ENCODE peak calls at places on chromosomes 7 and 10, in six cellular contexts. M is body of pancreas; E is CD8-positive, alpha-beta T cell; U is heart left ventricle; B is neural progenitor cell; S is fibroblast of lung. P is an unnamed sample.

GRCh38 chr10:13594641-13595040 is 7.9 kb downstream of the PRPF18 start:
- DNase-seq in M (no peak), E (no peak), U (no peak), B (no peak), S (no peak), P (no peak)

GRCh38 chr10:72487116-72487515 is 132.4 kb upstream of the DNAJB12 start:
- DNase-seq in M (no peak), E (no peak), U (no peak), B (no peak), S (no peak), P (no peak)

GRCh38 chr7:40369641-40370277 is 235.0 kb downstream of the SUGCT start:
- DNase-seq in M (no peak), E (no peak), U (no peak), B (no peak), S (no peak), P (no peak)

GRCh38 chr7:142556745-142557144 is 192.5 kb upstream of the PRSS1 start:
- DNase-seq in M (peak; percentile 78), E (no peak), U (peak; percentile 38), B (no peak), S (peak; percentile 94), P (peak; percentile 97)

GRCh38 chr7:131945313-131945831 is 388.9 kb upstream of the PODXL start:
- DNase-seq in M (peak; percentile 29), E (no peak), U (peak; percentile 33), B (peak; percentile 92), S (peak; percentile 23), P (no peak)

GRCh38 chr10:126315471-126316177 is 72.7 kb downstream of the ADAM12 start:
- DNase-seq in M (no peak), E (no peak), U (no peak), B (no peak), S (peak; percentile 78), P (peak; percentile 43)

GRCh38 chr7:30656611-30657010 is 25.6 kb downstream of the CRHR2 start:
- DNase-seq in M (no peak), E (no peak), U (no peak), B (no peak), S (no peak), P (no peak)

GRCh38 chr10:4303045-4303444 is 518.0 kb upstream of the KLF6 start:
- DNase-seq in M (no peak), E (no peak), U (no peak), B (no peak), S (peak; percentile 32), P (no peak)

GRCh38 chr10:76874151-76874550 is 763.5 kb downstream of the KCNMA1 start:
- DNase-seq in M (peak; percentile 31), E (no peak), U (peak; percentile 64), B (no peak), S (peak; percentile 51), P (no peak)

GRCh38 chr7:74583630-74584029 is 73.9 kb upstream of the GTF2I start:
- DNase-seq in M (no peak), E (no peak), U (no peak), B (no peak), S (no peak), P (no peak)

GRCh38 chr10:110416776-110417732 is 80.7 kb upstream of the DUSP5 start:
- DNase-seq in M (no peak), E (no peak), U (no peak), B (no peak), S (no peak), P (no peak)

GRCh38 chr7:39651262-39651661 is 27.9 kb downstream of the RALA start:
- DNase-seq in M (no peak), E (no peak), U (no peak), B (no peak), S (peak; percentile 82), P (no peak)

GRCh38 chr10:91251430-91252056 is 31.1 kb downstream of the PCGF5 start:
- DNase-seq in M (peak; percentile 63), E (peak; percentile 18), U (peak; percentile 28), B (peak; percentile 60), S (peak; percentile 70), P (peak; percentile 1)

GRCh38 chr7:50978633-50979215 is 196.0 kb upstream of the GRB10 start:
- DNase-seq in M (no peak), E (no peak), U (no peak), B (peak; percentile 13), S (no peak), P (no peak)

GRCh38 chr10:132707121-132707775 is 78.7 kb downstream of the NKX6-2 start:
- DNase-seq in M (no peak), E (no peak), U (peak; percentile 4), B (no peak), S (no peak), P (no peak)

GRCh38 chr10:77421576-77421975 is 216.0 kb downstream of the KCNMA1 start:
- DNase-seq in M (no peak), E (no peak), U (no peak), B (no peak), S (no peak), P (no peak)

GRCh38 chr10:79322616-79323566 is 24.4 kb upstream of the PPIF start:
- DNase-seq in M (peak; percentile 78), E (peak; percentile 60), U (peak; percentile 51), B (no peak), S (peak; percentile 89), P (no peak)

GRCh38 chr10:102242118-102242485 is 790 bp upstream of the PITX3 start:
- DNase-seq in M (no peak), E (no peak), U (no peak), B (no peak), S (no peak), P (no peak)

GRCh38 chr7:116153050-116153449 is 57.3 kb upstream of the TES start:
- DNase-seq in M (no peak), E (no peak), U (no peak), B (no peak), S (no peak), P (no peak)

GRCh38 chr10:80196270-80196949 is 8.9 kb downstream of the ANXA11 start:
- DNase-seq in M (peak; percentile 97), E (peak; percentile 31), U (peak; percentile 81), B (no peak), S (no peak), P (no peak)

GRCh38 chr10:86953747-86954680 is 3.4 kb downstream of the MMRN2 start:
- DNase-seq in M (no peak), E (no peak), U (peak; percentile 86), B (peak; percentile 76), S (peak; percentile 76), P (no peak)

GRCh38 chr7:35613150-35613549 is 81.8 kb downstream of the HERPUD2 start:
- DNase-seq in M (no peak), E (no peak), U (no peak), B (no peak), S (no peak), P (no peak)

GRCh38 chr10:24778298-24778697 is 54.6 kb upstream of the ARHGAP21 start:
- DNase-seq in M (no peak), E (no peak), U (no peak), B (no peak), S (no peak), P (no peak)

GRCh38 chr10:22365233-22365632 is 19.9 kb downstream of the SPAG6 start:
- DNase-seq in M (no peak), E (no peak), U (no peak), B (no peak), S (no peak), P (no peak)

GRCh38 chr7:3264693-3265339 is 36.2 kb upstream of the SDK1 start:
- DNase-seq in M (no peak), E (no peak), U (no peak), B (peak; percentile 24), S (no peak), P (no peak)

DNA sequence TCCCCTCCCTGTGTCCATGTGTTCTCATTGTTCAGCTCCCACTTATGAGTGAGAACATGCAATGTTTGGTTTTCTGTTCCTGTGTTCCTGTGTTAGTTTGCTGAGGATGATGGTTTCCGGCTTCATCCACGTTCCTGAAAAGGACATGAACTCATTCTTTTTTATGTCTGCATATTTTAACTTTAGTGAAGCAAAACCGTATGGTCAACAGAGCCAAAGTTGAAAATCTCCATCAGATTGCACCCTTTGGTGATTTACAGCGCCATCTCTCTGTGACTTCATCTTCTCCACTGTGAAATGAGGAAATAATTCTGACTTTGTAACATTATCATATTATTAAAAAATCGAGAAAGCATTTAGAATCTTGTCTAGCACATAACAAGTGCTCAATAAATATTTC is 132.3 kb upstream of the PLXDC2 start:
- DNase-seq in M (no peak), E (no peak), U (no peak), B (no peak), S (peak; percentile 47), P (peak; percentile 2)
- TF ChIP-seq CTCF in M (no peak), E (no peak), U (no peak), B (peak; percentile 18), S (peak; percentile 34), P (peak; percentile 11)

GRCh38 chr10:6110136-6110535 is 21.3 kb downstream of the RBM17 start:
- DNase-seq in M (no peak), E (no peak), U (no peak), B (no peak), S (no peak), P (no peak)

GRCh38 chr10:6108631-6109443 is 20.0 kb downstream of the RBM17 start:
- DNase-seq in M (peak; percentile 21), E (no peak), U (no peak), B (peak; percentile 69), S (peak; percentile 68), P (no peak)

GRCh38 chr10:6112893-6113292 is 24.1 kb downstream of the RBM17 start:
- DNase-seq in M (no peak), E (no peak), U (no peak), B (no peak), S (no peak), P (no peak)

GRCh38 chr10:6108072-6108471 is 19.2 kb downstream of the RBM17 start:
- DNase-seq in M (no peak), E (no peak), U (no peak), B (no peak), S (no peak), P (no peak)

GRCh38 chr10:6109444-6109775 is 20.6 kb downstream of the RBM17 start:
- DNase-seq in M (no peak), E (no peak), U (no peak), B (no peak), S (no peak), P (no peak)
- H3K36me3 ChIP-seq in M (no peaks in the 10 kb centered on the region), E (peaks cover 60% of the 10 kb centered on the region), U (peaks cover 80% of the 10 kb centered on the region), B (peaks cover 41% of the 10 kb centered on the region), S (peaks cover 2% of the 10 kb centered on the region), P (peaks cover 15% of the 10 kb centered on the region)

GRCh38 chr10:88865281-88865876 is 13.7 kb upstream of the ANKRD22 start:
- DNase-seq in M (no peak), E (no peak), U (no peak), B (no peak), S (peak; percentile 54), P (no peak)
- TF ChIP-seq CTCF in M (peak; percentile 34), E (no peak), U (no peak), B (peak; percentile 3), S (peak; percentile 28), P (peak; percentile 15)

GRCh38 chr7:140025814-140026433 is 36.8 kb downstream of the PARP12 start:
- DNase-seq in M (no peak), E (no peak), U (no peak), B (no peak), S (no peak), P (no peak)

GRCh38 chr7:140029072-140029471 is 33.7 kb downstream of the PARP12 start:
- DNase-seq in M (no peak), E (no peak), U (no peak), B (no peak), S (no peak), P (no peak)

GRCh38 chr7:140026935-140027334 is 35.8 kb downstream of the PARP12 start:
- DNase-seq in M (no peak), E (no peak), U (no peak), B (no peak), S (no peak), P (no peak)

GRCh38 chr7:140027866-140028265 is 34.9 kb downstream of the PARP12 start:
- DNase-seq in M (no peak), E (no peak), U (no peak), B (no peak), S (no peak), P (no peak)

GRCh38 chr7:140028311-140028710 is 34.4 kb downstream of the PARP12 start:
- DNase-seq in M (no peak), E (no peak), U (no peak), B (no peak), S (no peak), P (no peak)
- H3K36me3 ChIP-seq in M (no peaks in the 10 kb centered on the region), E (peaks cover 45% of the 10 kb centered on the region), U (peaks cover 49% of the 10 kb centered on the region), B (no peaks in the 10 kb centered on the region), S (peaks cover 8% of the 10 kb centered on the region), P (peaks cover 4% of the 10 kb centered on the region)